ENCODE peak calls at places on chromosomes 1 and 21, in seven cellular contexts. One of them, this sample, is unnamed.

GRCh38 chr1:63523738-63524137 is 413 bp downstream of the EFCAB7 start:
- DNase-seq in posterior cingulate gyrus: no peak
- DNase-seq in CD4-positive, alpha-beta T cell: no peak
- DNase-seq in Ammon's horn: peak; percentile 31
- DNase-seq in T-helper 2 cell: no peak
- DNase-seq in choroid plexus epithelial cell: peak; percentile 38
- DNase-seq in lower leg skin: no peak
- DNase-seq in this sample: peak; percentile 49

GRCh38 chr1:63662846-63663245 is 69.6 kb downstream of the PGM1 start:
- DNase-seq in CD4-positive, alpha-beta T cell: no peak
- DNase-seq in choroid plexus epithelial cell: no peak
- DNase-seq in posterior cingulate gyrus: no peak
- DNase-seq in Ammon's horn: no peak
- DNase-seq in T-helper 2 cell: no peak
- DNase-seq in lower leg skin: no peak
- DNase-seq in this sample: no peak

GRCh38 chr1:172826096-172826741 is 167.3 kb downstream of the FASLG start:
- DNase-seq in choroid plexus epithelial cell: peak; percentile 96
- DNase-seq in Ammon's horn: peak; percentile 62
- DNase-seq in T-helper 2 cell: no peak
- DNase-seq in CD4-positive, alpha-beta T cell: no peak
- DNase-seq in lower leg skin: no peak
- DNase-seq in posterior cingulate gyrus: no peak
- DNase-seq in this sample: no peak

GRCh38 chr1:198121058-198121829 is 35.6 kb upstream of the NEK7 start:
- DNase-seq in CD4-positive, alpha-beta T cell: no peak
- DNase-seq in Ammon's horn: no peak
- DNase-seq in lower leg skin: no peak
- DNase-seq in posterior cingulate gyrus: peak; percentile 45
- DNase-seq in T-helper 2 cell: no peak
- DNase-seq in choroid plexus epithelial cell: peak; percentile 90
- DNase-seq in this sample: no peak

GRCh38 chr1:173562813-173563212 is 40.1 kb downstream of the SLC9C2 start:
- DNase-seq in CD4-positive, alpha-beta T cell: no peak
- DNase-seq in posterior cingulate gyrus: no peak
- DNase-seq in choroid plexus epithelial cell: no peak
- DNase-seq in lower leg skin: no peak
- DNase-seq in T-helper 2 cell: no peak
- DNase-seq in Ammon's horn: no peak
- DNase-seq in this sample: no peak

GRCh38 chr21:44958471-44959191 is 18.8 kb downstream of the SLX9 start:
- DNase-seq in lower leg skin: peak; percentile 93
- DNase-seq in T-helper 2 cell: no peak
- DNase-seq in CD4-positive, alpha-beta T cell: no peak
- DNase-seq in Ammon's horn: no peak
- DNase-seq in choroid plexus epithelial cell: peak; percentile 96
- DNase-seq in posterior cingulate gyrus: peak; percentile 89
- DNase-seq in this sample: no peak

GRCh38 chr1:9758559-9759121 is 65.1 kb downstream of the CLSTN1 start:
- DNase-seq in Ammon's horn: peak; percentile 42
- DNase-seq in CD4-positive, alpha-beta T cell: no peak
- DNase-seq in T-helper 2 cell: no peak
- DNase-seq in posterior cingulate gyrus: peak; percentile 72
- DNase-seq in lower leg skin: no peak
- DNase-seq in choroid plexus epithelial cell: no peak
- DNase-seq in this sample: peak; percentile 28

GRCh38 chr1:119316870-119317416 is 51.6 kb upstream of the HAO2 start:
- DNase-seq in T-helper 2 cell: no peak
- DNase-seq in Ammon's horn: no peak
- DNase-seq in posterior cingulate gyrus: no peak
- DNase-seq in lower leg skin: no peak
- DNase-seq in CD4-positive, alpha-beta T cell: no peak
- DNase-seq in choroid plexus epithelial cell: no peak
- DNase-seq in this sample: no peak

GRCh38 chr1:7301346-7301993 is 469.6 kb upstream of the VAMP3 start:
- DNase-seq in posterior cingulate gyrus: peak; percentile 74
- DNase-seq in Ammon's horn: no peak
- DNase-seq in lower leg skin: peak; percentile 31
- DNase-seq in T-helper 2 cell: no peak
- DNase-seq in choroid plexus epithelial cell: no peak
- DNase-seq in CD4-positive, alpha-beta T cell: no peak
- DNase-seq in this sample: no peak

GRCh38 chr1:25695991-25696330 is 79.4 kb downstream of the MAN1C1 start:
- DNase-seq in T-helper 2 cell: no peak
- DNase-seq in Ammon's horn: peak; percentile 50
- DNase-seq in choroid plexus epithelial cell: peak; percentile 97
- DNase-seq in CD4-positive, alpha-beta T cell: no peak
- DNase-seq in posterior cingulate gyrus: peak; percentile 92
- DNase-seq in lower leg skin: no peak
- DNase-seq in this sample: no peak

GRCh38 chr21:46191257-46191685 is 7.0 kb upstream of the SPATC1L start:
- DNase-seq in lower leg skin: peak; percentile 87
- DNase-seq in posterior cingulate gyrus: peak; percentile 72
- DNase-seq in Ammon's horn: no peak
- DNase-seq in CD4-positive, alpha-beta T cell: no peak
- DNase-seq in choroid plexus epithelial cell: peak; percentile 93
- DNase-seq in T-helper 2 cell: no peak
- DNase-seq in this sample: no peak

GRCh38 chr1:226217273-226217672 is 6.2 kb upstream of the MIXL1 start:
- DNase-seq in Ammon's horn: no peak
- DNase-seq in CD4-positive, alpha-beta T cell: no peak
- DNase-seq in lower leg skin: no peak
- DNase-seq in choroid plexus epithelial cell: peak; percentile 56
- DNase-seq in T-helper 2 cell: no peak
- DNase-seq in posterior cingulate gyrus: no peak
- DNase-seq in this sample: no peak

GRCh38 chr1:228089520-228090380 is 7.2 kb downstream of the ARF1 start:
- DNase-seq in choroid plexus epithelial cell: no peak
- DNase-seq in Ammon's horn: no peak
- DNase-seq in posterior cingulate gyrus: peak; percentile 81
- DNase-seq in CD4-positive, alpha-beta T cell: no peak
- DNase-seq in T-helper 2 cell: no peak
- DNase-seq in lower leg skin: no peak
- DNase-seq in this sample: no peak

GRCh38 chr1:25609921-25610320 is 6.7 kb upstream of the MAN1C1 start:
- DNase-seq in T-helper 2 cell: no peak
- DNase-seq in posterior cingulate gyrus: no peak
- DNase-seq in Ammon's horn: peak; percentile 17
- DNase-seq in choroid plexus epithelial cell: peak; percentile 60
- DNase-seq in lower leg skin: peak; percentile 23
- DNase-seq in CD4-positive, alpha-beta T cell: no peak
- DNase-seq in this sample: no peak

GRCh38 chr1:23376890-23377811 is 7.5 kb upstream of the ZNF436 start:
- DNase-seq in lower leg skin: no peak
- DNase-seq in choroid plexus epithelial cell: peak; percentile 95
- DNase-seq in T-helper 2 cell: no peak
- DNase-seq in CD4-positive, alpha-beta T cell: no peak
- DNase-seq in posterior cingulate gyrus: peak; percentile 86
- DNase-seq in Ammon's horn: no peak
- DNase-seq in this sample: no peak

GRCh38 chr1:11273595-11274234 is 717 bp downstream of the UBIAD1 start:
- DNase-seq in choroid plexus epithelial cell: no peak
- DNase-seq in CD4-positive, alpha-beta T cell: no peak
- DNase-seq in T-helper 2 cell: no peak
- DNase-seq in lower leg skin: peak; percentile 86
- DNase-seq in Ammon's horn: no peak
- DNase-seq in posterior cingulate gyrus: peak; percentile 83
- DNase-seq in this sample: no peak

GRCh38 chr1:152086785-152087184 is 2.1 kb downstream of the TCHHL1 start:
- DNase-seq in lower leg skin: no peak
- DNase-seq in CD4-positive, alpha-beta T cell: no peak
- DNase-seq in Ammon's horn: no peak
- DNase-seq in choroid plexus epithelial cell: no peak
- DNase-seq in T-helper 2 cell: no peak
- DNase-seq in posterior cingulate gyrus: no peak
- DNase-seq in this sample: no peak

GRCh38 chr1:82227286-82227685 is 426.6 kb downstream of the ADGRL2 start:
- DNase-seq in choroid plexus epithelial cell: peak; percentile 0
- DNase-seq in CD4-positive, alpha-beta T cell: no peak
- DNase-seq in posterior cingulate gyrus: no peak
- DNase-seq in Ammon's horn: no peak
- DNase-seq in lower leg skin: no peak
- DNase-seq in T-helper 2 cell: no peak
- DNase-seq in this sample: no peak

GRCh38 chr1:2592672-2593071 is 6.1 kb downstream of the PRXL2B start:
- DNase-seq in Ammon's horn: no peak
- DNase-seq in T-helper 2 cell: no peak
- DNase-seq in lower leg skin: no peak
- DNase-seq in posterior cingulate gyrus: peak; percentile 68
- DNase-seq in choroid plexus epithelial cell: no peak
- DNase-seq in CD4-positive, alpha-beta T cell: no peak
- DNase-seq in this sample: no peak

GRCh38 chr1:240234477-240235225 is 143.0 kb downstream of the FMN2 start:
- DNase-seq in CD4-positive, alpha-beta T cell: no peak
- DNase-seq in lower leg skin: no peak
- DNase-seq in Ammon's horn: no peak
- DNase-seq in choroid plexus epithelial cell: no peak
- DNase-seq in posterior cingulate gyrus: no peak
- DNase-seq in T-helper 2 cell: no peak
- DNase-seq in this sample: no peak

This sample was measured in amygdala.